ENCODE peak calls at places on chromosome 12, in five cellular contexts. B is PC-9, W is mesendoderm, O is trophoblast cell, M is mammary epithelial cell. P is an unnamed sample.
A peak's percentile ranks its signal among the peaks of the same experiment; 100 is the strongest.

GRCh38 chr12:67211029-67211428 is 58.1 kb upstream of the CAND1 start:
- DNase-seq in W (no peak), M (no peak), O (no peak), B (no peak), P (no peak)

GRCh38 chr12:48007206-48007605 is 2.9 kb upstream of the COL2A1 start:
- DNase-seq in M (no peak), O (no peak), W (no peak), B (no peak), P (no peak)

GRCh38 chr12:26345471-26346003 is 150.2 kb downstream of the SSPN start:
- DNase-seq in M (no peak), B (no peak), W (no peak), O (no peak), P (no peak)

GRCh38 chr12:5243014-5243413 is 188.9 kb upstream of the NTF3 start:
- DNase-seq in M (no peak), B (no peak), O (no peak), W (no peak), P (no peak)

GRCh38 chr12:124419292-124420040 is 124.6 kb downstream of the RFLNA start:
- DNase-seq in O (no peak), B (no peak), M (no peak), W (peak; percentile 48), P (no peak)

GRCh38 chr12:114696443-114697245 is 12.7 kb upstream of the TBX3 start:
- DNase-seq in O (no peak), M (no peak), B (no peak), W (no peak), P (no peak)

GRCh38 chr12:125220404-125221273 is 155.4 kb downstream of the AACS start:
- DNase-seq in M (peak; percentile 2), B (no peak), O (no peak), W (peak; percentile 47), P (no peak)

GRCh38 chr12:107399061-107399460 is 286.5 kb upstream of the PWP1 start:
- DNase-seq in W (no peak), B (no peak), M (no peak), O (no peak), P (no peak)

GRCh38 chr12:2754208-2754607 is 40.6 kb upstream of the FKBP4 start:
- DNase-seq in B (no peak), M (no peak), W (no peak), O (no peak), P (no peak)

GRCh38 chr12:53181935-53182334 is 1.2 kb upstream of the CSAD start:
- DNase-seq in M (no peak), B (no peak), W (no peak), O (no peak), P (no peak)

GRCh38 chr12:92570056-92570753 is 132.6 kb upstream of the PLEKHG7 start:
- DNase-seq in B (peak; percentile 61), M (peak; percentile 80), W (peak; percentile 78), O (peak; percentile 58), P (no peak)

GRCh38 chr12:34404377-34405285 is 382.3 kb downstream of the ALG10 start:
- DNase-seq in W (no peak), M (no peak), O (no peak), B (no peak), P (no peak)

GRCh38 chr12:42332301-42332894 is 6.4 kb downstream of the PPHLN1 start:
- DNase-seq in M (peak; percentile 26), W (peak; percentile 12), B (no peak), O (peak; percentile 26), P (no peak)

DNA sequence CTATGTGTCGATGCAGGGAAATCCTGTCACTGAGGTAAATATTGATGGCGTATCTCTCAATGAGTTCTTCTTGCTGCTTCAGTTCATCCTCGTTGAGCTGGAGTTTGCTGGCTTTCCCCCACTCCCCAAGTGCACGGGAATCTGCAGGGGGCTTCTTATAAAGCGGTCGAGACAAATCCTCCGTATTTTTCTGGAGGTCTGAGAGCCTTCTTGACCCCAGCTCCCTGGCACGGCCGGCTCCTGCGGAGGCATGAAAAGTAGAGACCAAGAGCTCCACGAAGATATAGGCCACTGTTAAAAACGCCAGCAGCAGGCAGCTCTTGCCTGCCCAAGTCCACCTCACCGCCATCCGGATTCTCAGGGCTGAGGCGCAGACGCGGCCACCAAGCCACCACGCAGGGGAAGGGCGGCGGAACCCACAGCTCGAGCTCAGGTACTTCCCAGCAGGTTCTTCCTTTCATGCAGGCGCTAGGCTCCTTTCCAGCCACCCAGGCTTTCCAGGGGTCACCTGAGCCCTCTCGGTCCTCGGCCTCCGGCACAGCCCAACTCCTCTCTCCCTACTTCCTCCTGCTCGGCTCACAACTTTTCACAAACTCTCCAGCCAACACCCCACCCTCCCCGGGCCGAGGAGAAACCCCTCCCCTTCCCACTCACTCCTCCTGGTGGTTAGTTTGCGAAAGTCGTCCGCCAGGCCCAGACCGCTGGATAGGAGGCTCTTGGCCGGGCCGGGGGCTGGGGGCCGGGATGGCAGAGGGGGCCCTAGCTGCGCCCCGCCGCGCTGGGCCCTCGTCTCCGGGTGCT is at the start of gene GALNT4:
- DNase-seq in O (peak; percentile 78), W (peak; percentile 95), M (peak; percentile 83), B (peak; percentile 70), P (no peak)
- H3K4me1 ChIP-seq in O (no peaks in the 10 kb centered on the region), W (peaks cover 7% of the 10 kb centered on the region), M (peaks cover 14% of the 10 kb centered on the region), B (peaks cover 22% of the 10 kb centered on the region), P (peaks cover 18% of the 10 kb centered on the region)

DNA sequence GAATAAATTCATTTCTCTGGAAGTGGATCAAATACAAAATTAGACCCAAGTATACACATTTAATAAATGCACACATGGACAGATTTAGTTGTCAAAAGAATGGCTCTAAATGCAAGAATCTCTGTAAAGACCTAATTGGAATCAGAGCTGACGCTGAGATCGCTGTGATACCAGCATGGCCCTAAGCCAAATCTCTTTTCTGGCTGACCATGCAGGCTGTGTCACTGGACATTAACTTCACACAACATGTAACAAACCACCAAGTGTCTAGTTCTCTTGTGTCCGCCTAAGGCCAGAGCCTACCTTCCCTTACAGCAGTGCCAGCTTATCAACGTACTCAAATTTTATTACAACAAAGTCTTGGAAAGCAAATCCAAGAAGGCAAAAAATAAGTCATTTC is 127.5 kb downstream of the MED13L start:
- DNase-seq in W (no peak), B (no peak), O (peak; percentile 67), M (no peak), P (no peak)
- H3K27ac ChIP-seq in W (no peak overlapping the region), B (no peak overlapping the region), O (no peak overlapping the region), M (no peak overlapping the region), P (no peak overlapping the region)

GRCh38 chr12:11710431-11710830 is 61.0 kb downstream of the ETV6 start:
- DNase-seq in M (no peak), B (no peak), O (no peak), W (no peak), P (no peak)
- H3K79me2 ChIP-seq in M (peaks cover 96% of the 10 kb centered on the region), B (peaks cover 29% of the 10 kb centered on the region), O (peaks cover 1% of the 10 kb centered on the region), W (no peaks in the 10 kb centered on the region), P (peaks cover 28% of the 10 kb centered on the region)

GRCh38 chr12:112349440-112349839 is 32.8 kb downstream of the HECTD4 start:
- DNase-seq in O (no peak), M (no peak), W (no peak), B (no peak), P (no peak)

GRCh38 chr12:112346194-112346593 is 36.0 kb downstream of the HECTD4 start:
- DNase-seq in W (peak; percentile 28), B (no peak), O (no peak), M (no peak), P (no peak)

GRCh38 chr12:112344220-112344619 is 38.0 kb downstream of the HECTD4 start:
- DNase-seq in W (no peak), O (no peak), M (no peak), B (no peak), P (no peak)

GRCh38 chr12:112350593-112351592 is 31.3 kb downstream of the HECTD4 start:
- DNase-seq in B (no peak), W (no peak), M (no peak), O (no peak), P (no peak)

DNA sequence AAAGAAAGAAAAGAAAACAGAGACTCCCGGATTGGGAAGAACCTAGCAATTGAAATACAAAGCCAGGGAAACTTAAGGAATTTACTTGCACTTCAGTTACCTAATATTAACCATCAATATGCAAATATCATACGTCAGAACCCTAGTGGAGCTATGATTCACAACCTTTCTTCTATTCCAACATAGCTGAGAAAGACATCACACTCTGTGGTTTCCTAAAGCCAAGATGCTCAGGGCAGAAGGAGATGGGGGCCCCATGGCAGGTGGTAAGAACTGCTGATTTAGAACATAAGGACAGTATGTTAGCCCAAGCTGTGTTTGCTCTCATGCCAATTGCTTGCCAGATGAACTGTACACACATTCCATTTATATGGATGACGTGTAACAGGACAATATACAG is 34.7 kb downstream of the HECTD4 start:
- DNase-seq in W (no peak), M (peak; percentile 57), B (no peak), O (peak; percentile 16), P (no peak)
- H3K4me1 ChIP-seq in W (no peaks in the 10 kb centered on the region), M (peaks cover 3% of the 10 kb centered on the region), B (no peaks in the 10 kb centered on the region), O (peaks cover 2% of the 10 kb centered on the region), P (peaks cover 22% of the 10 kb centered on the region)

GRCh38 chr12:65568517-65568916 is 255.8 kb upstream of the HMGA2 start:
- DNase-seq in B (no peak), M (peak; percentile 26), W (no peak), O (no peak), P (no peak)
- H3K27ac ChIP-seq in B (no peak overlapping the region), M (no peak overlapping the region), W (no peak overlapping the region), O (no peak overlapping the region), P (no peak overlapping the region)

DNA sequence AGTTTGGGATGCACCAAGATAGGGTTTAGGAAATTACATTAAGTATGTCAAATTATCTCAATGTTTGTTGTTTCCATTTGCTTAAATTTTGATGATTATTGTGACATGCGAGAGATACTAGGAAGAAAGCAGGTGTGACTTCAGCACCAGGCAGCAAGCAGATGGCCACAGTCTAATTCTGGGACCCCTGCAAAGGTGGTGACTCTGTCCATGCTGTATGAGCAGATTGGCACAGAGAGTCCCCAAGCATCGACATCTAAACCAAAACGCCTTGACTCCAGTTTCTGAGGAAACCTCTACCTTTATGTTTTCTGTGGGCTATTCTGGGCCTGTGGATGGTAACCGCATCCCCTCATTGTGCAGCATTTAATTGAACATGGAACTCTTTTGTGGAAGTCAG is 670.1 kb upstream of the TMEM132C start:
- DNase-seq in B (no peak), O (no peak), M (no peak), W (no peak), P (no peak)
- H3K79me2 ChIP-seq in B (no peaks in the 10 kb centered on the region), O (no peaks in the 10 kb centered on the region), M (no peaks in the 10 kb centered on the region), W (no peaks in the 10 kb centered on the region), P (no peaks in the 10 kb centered on the region)

GRCh38 chr12:6380141-6381121 is 3.5 kb upstream of the LTBR start:
- DNase-seq in W (no peak), M (peak; percentile 25), O (no peak), B (no peak), P (no peak)
- H3K4me1 ChIP-seq in W (peaks cover 22% of the 10 kb centered on the region), M (peaks cover 57% of the 10 kb centered on the region), O (peaks cover 29% of the 10 kb centered on the region), B (peaks cover 45% of the 10 kb centered on the region), P (peaks cover 52% of the 10 kb centered on the region)

GRCh38 chr12:119807380-119807779 is 69.7 kb downstream of the CIT start:
- DNase-seq in W (no peak), B (no peak), M (no peak), O (no peak), P (no peak)
- H3K27ac ChIP-seq in W (no peak overlapping the region), B (no peak overlapping the region), M (no peak overlapping the region), O (no peak overlapping the region), P (no peak overlapping the region)

P was measured in keratinocyte.